ENCODE peak calls at places on chromosomes 13 and 19, in four cellular contexts. One of them, this sample, is unnamed.

GRCh38 chr13:30371649-30372265 is 50.5 kb upstream of the UBE2L5 start:
- DNase-seq in left ventricle myocardium inferior: no peak
- DNase-seq in astrocyte of the cerebellum: no peak
- DNase-seq in thyroid gland: peak; percentile 61
- DNase-seq in this sample: peak; percentile 9

GRCh38 chr13:44399045-44399444 is 25.4 kb downstream of the SERP2 start:
- DNase-seq in left ventricle myocardium inferior: no peak
- DNase-seq in astrocyte of the cerebellum: no peak
- DNase-seq in thyroid gland: no peak
- DNase-seq in this sample: no peak

GRCh38 chr19:34555447-34555846 is 73.9 kb downstream of the WTIP start:
- DNase-seq in left ventricle myocardium inferior: no peak
- DNase-seq in astrocyte of the cerebellum: no peak
- DNase-seq in thyroid gland: no peak
- DNase-seq in this sample: no peak

GRCh38 chr19:1470864-1471513 is 8.0 kb downstream of the C19orf25 start:
- DNase-seq in left ventricle myocardium inferior: no peak
- DNase-seq in astrocyte of the cerebellum: no peak
- DNase-seq in thyroid gland: no peak
- DNase-seq in this sample: no peak

GRCh38 chr13:114005206-114005720 is 31.4 kb upstream of the C13orf46 start:
- DNase-seq in left ventricle myocardium inferior: peak; percentile 14
- DNase-seq in astrocyte of the cerebellum: no peak
- DNase-seq in thyroid gland: peak; percentile 1
- DNase-seq in this sample: no peak

GRCh38 chr19:51259348-51260245 is 8.7 kb downstream of the SIGLECL1 start:
- DNase-seq in left ventricle myocardium inferior: peak; percentile 18
- DNase-seq in astrocyte of the cerebellum: no peak
- DNase-seq in thyroid gland: peak; percentile 18
- DNase-seq in this sample: no peak

GRCh38 chr19:3115916-3116602 is 19.8 kb upstream of the GNA15 start:
- DNase-seq in left ventricle myocardium inferior: no peak
- DNase-seq in astrocyte of the cerebellum: no peak
- DNase-seq in thyroid gland: no peak
- DNase-seq in this sample: no peak

GRCh38 chr19:5880604-5881078 is 10.3 kb upstream of the FUT5 start:
- DNase-seq in left ventricle myocardium inferior: peak; percentile 78
- DNase-seq in astrocyte of the cerebellum: no peak
- DNase-seq in thyroid gland: peak; percentile 85
- DNase-seq in this sample: peak; percentile 54

GRCh38 chr19:4831351-4832340 is at the start of gene TICAM1:
- DNase-seq in left ventricle myocardium inferior: peak; percentile 83
- DNase-seq in astrocyte of the cerebellum: no peak
- DNase-seq in thyroid gland: peak; percentile 75
- DNase-seq in this sample: no peak

GRCh38 chr19:1357695-1358094 is 26.0 kb upstream of the NDUFS7 start:
- DNase-seq in left ventricle myocardium inferior: no peak
- DNase-seq in astrocyte of the cerebellum: no peak
- DNase-seq in thyroid gland: no peak
- DNase-seq in this sample: no peak

GRCh38 chr13:95146486-95146885 is 154.8 kb downstream of the ABCC4 start:
- DNase-seq in left ventricle myocardium inferior: no peak
- DNase-seq in astrocyte of the cerebellum: no peak
- DNase-seq in thyroid gland: no peak
- DNase-seq in this sample: no peak

GRCh38 chr19:13959962-13960862 is 7.9 kb downstream of the DCAF15 start:
- DNase-seq in left ventricle myocardium inferior: no peak
- DNase-seq in astrocyte of the cerebellum: no peak
- DNase-seq in thyroid gland: no peak
- DNase-seq in this sample: no peak

GRCh38 chr19:5800361-5801270 is 4.3 kb upstream of the NRTN start:
- DNase-seq in left ventricle myocardium inferior: no peak
- DNase-seq in astrocyte of the cerebellum: no peak
- DNase-seq in thyroid gland: no peak
- DNase-seq in this sample: no peak

GRCh38 chr19:11489378-11489777 is 8.5 kb upstream of the ELAVL3 start:
- DNase-seq in left ventricle myocardium inferior: no peak
- DNase-seq in astrocyte of the cerebellum: no peak
- DNase-seq in thyroid gland: no peak
- DNase-seq in this sample: no peak

GRCh38 chr19:16801599-16801998 is 27.6 kb upstream of the SIN3B start:
- DNase-seq in left ventricle myocardium inferior: no peak
- DNase-seq in astrocyte of the cerebellum: no peak
- DNase-seq in thyroid gland: no peak
- DNase-seq in this sample: no peak

GRCh38 chr13:27621116-27621365 is 651 bp upstream of the POLR1D start:
- DNase-seq in left ventricle myocardium inferior: no peak
- DNase-seq in astrocyte of the cerebellum: no peak
- DNase-seq in thyroid gland: no peak
- DNase-seq in this sample: no peak

GRCh38 chr19:52221831-52222375 is 32.1 kb downstream of the PPP2R1A start:
- DNase-seq in left ventricle myocardium inferior: no peak
- DNase-seq in astrocyte of the cerebellum: no peak
- DNase-seq in thyroid gland: no peak
- DNase-seq in this sample: no peak

GRCh38 chr19:44602071-44602470 is 11.3 kb upstream of the IGSF23 start:
- DNase-seq in left ventricle myocardium inferior: no peak
- DNase-seq in astrocyte of the cerebellum: no peak
- DNase-seq in thyroid gland: no peak
- DNase-seq in this sample: no peak

GRCh38 chr13:78993792-78994191 is 334.8 kb upstream of the OBI1 start:
- DNase-seq in left ventricle myocardium inferior: no peak
- DNase-seq in astrocyte of the cerebellum: no peak
- DNase-seq in thyroid gland: no peak
- DNase-seq in this sample: no peak

GRCh38 chr19:12450817-12451216 is 10.0 kb upstream of the ZNF443 start:
- DNase-seq in left ventricle myocardium inferior: no peak
- DNase-seq in astrocyte of the cerebellum: no peak
- DNase-seq in thyroid gland: no peak
- DNase-seq in this sample: no peak

GRCh38 chr19:12937243-12938053 is 961 bp upstream of the CALR start:
- DNase-seq in left ventricle myocardium inferior: no peak
- DNase-seq in astrocyte of the cerebellum: no peak
- DNase-seq in thyroid gland: peak; percentile 81
- DNase-seq in this sample: no peak

GRCh38 chr19:57687363-57688010 is 5.7 kb downstream of the ZNF551 start:
- DNase-seq in left ventricle myocardium inferior: no peak
- DNase-seq in astrocyte of the cerebellum: no peak
- DNase-seq in thyroid gland: no peak
- DNase-seq in this sample: no peak

GRCh38 chr13:94632227-94632980 is 30.7 kb downstream of the GPR180 start:
- DNase-seq in left ventricle myocardium inferior: no peak
- DNase-seq in astrocyte of the cerebellum: no peak
- DNase-seq in thyroid gland: no peak
- DNase-seq in this sample: no peak

GRCh38 chr13:23365652-23366051 is 67.8 kb downstream of the SACS start:
- DNase-seq in left ventricle myocardium inferior: no peak
- DNase-seq in astrocyte of the cerebellum: no peak
- DNase-seq in thyroid gland: no peak
- DNase-seq in this sample: no peak

GRCh38 chr13:51221108-51221507 is 1.1 kb upstream of the FAM124A start:
- DNase-seq in left ventricle myocardium inferior: no peak
- DNase-seq in astrocyte of the cerebellum: no peak
- DNase-seq in thyroid gland: no peak
- DNase-seq in this sample: no peak

GRCh38 chr13:51220706-51221105 is 1.5 kb upstream of the FAM124A start:
- DNase-seq in left ventricle myocardium inferior: no peak
- DNase-seq in astrocyte of the cerebellum: no peak
- DNase-seq in thyroid gland: no peak
- DNase-seq in this sample: no peak

GRCh38 chr13:51222510-51223283 is 499 bp downstream of the FAM124A start:
- DNase-seq in left ventricle myocardium inferior: no peak
- DNase-seq in astrocyte of the cerebellum: no peak
- DNase-seq in thyroid gland: no peak
- DNase-seq in this sample: no peak

GRCh38 chr13:51223284-51224270 is 1.4 kb downstream of the FAM124A start:
- DNase-seq in left ventricle myocardium inferior: no peak
- DNase-seq in astrocyte of the cerebellum: no peak
- DNase-seq in thyroid gland: no peak
- DNase-seq in this sample: no peak

GRCh38 chr13:51221674-51222509 is at the start of gene FAM124A:
- DNase-seq in left ventricle myocardium inferior: peak; percentile 50
- DNase-seq in astrocyte of the cerebellum: no peak
- DNase-seq in thyroid gland: peak; percentile 54
- DNase-seq in this sample: no peak
- TF ChIP-seq CTCF in left ventricle myocardium inferior: peak; percentile 51
- TF ChIP-seq CTCF in astrocyte of the cerebellum: no peak
- TF ChIP-seq CTCF in thyroid gland: no peak
- TF ChIP-seq CTCF in this sample: peak; percentile 11

GRCh38 chr13:46170687-46171086 is 11.3 kb downstream of the LCP1 start:
- DNase-seq in left ventricle myocardium inferior: no peak
- DNase-seq in astrocyte of the cerebellum: no peak
- DNase-seq in thyroid gland: no peak
- DNase-seq in this sample: no peak

GRCh38 chr13:46170268-46170667 is 11.7 kb downstream of the LCP1 start:
- DNase-seq in left ventricle myocardium inferior: no peak
- DNase-seq in astrocyte of the cerebellum: no peak
- DNase-seq in thyroid gland: no peak
- DNase-seq in this sample: no peak

GRCh38 chr13:46171223-46171622 is 10.8 kb downstream of the LCP1 start:
- DNase-seq in left ventricle myocardium inferior: no peak
- DNase-seq in astrocyte of the cerebellum: no peak
- DNase-seq in thyroid gland: no peak
- DNase-seq in this sample: no peak

GRCh38 chr13:46172531-46172991 is 9.4 kb downstream of the LCP1 start:
- DNase-seq in left ventricle myocardium inferior: no peak
- DNase-seq in astrocyte of the cerebellum: no peak
- DNase-seq in thyroid gland: no peak
- DNase-seq in this sample: no peak

GRCh38 chr13:46171739-46172138 is 10.2 kb downstream of the LCP1 start:
- DNase-seq in left ventricle myocardium inferior: no peak
- DNase-seq in astrocyte of the cerebellum: no peak
- DNase-seq in thyroid gland: no peak
- DNase-seq in this sample: no peak
- H3K4me3 ChIP-seq in left ventricle myocardium inferior: no peak overlapping the region
- H3K4me3 ChIP-seq in astrocyte of the cerebellum: no peak overlapping the region
- H3K4me3 ChIP-seq in thyroid gland: no peak overlapping the region
- H3K4me3 ChIP-seq in this sample: no peak overlapping the region

DNA sequence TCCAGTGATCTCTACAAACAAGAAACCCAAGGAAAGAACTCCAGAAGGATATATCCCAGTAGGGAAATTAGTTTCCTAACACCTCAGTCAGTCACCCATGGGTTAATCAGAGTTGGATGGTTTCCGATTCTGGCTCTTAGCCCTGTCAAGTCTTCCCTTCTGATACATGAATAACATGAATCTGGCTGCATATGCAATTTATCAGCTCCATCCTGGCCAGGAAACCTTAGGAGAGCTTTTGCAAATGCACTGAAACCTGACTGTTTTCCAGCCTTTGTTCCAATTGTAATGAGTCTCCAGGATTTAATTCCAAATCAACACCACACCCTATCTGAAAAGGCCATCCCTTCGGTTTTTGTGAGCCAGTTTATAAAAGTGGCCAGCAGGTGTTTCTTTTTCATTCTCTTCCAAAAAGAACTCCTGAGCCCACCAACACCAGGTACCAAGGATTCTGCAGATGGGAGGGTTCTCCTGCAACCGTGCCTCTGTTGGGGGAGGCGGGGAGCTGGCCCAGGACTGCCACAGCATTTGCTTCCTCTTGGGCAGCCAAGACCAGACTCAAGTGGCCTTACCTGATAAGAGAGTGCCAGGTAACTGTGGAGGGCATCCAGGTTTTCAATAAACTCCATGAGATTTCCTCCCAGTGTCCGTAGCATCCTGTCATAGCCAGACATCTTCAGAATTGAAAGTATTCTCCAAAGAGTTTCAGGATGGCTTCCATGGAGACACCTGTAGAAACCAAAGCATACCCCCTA is 77.5 kb downstream of the C13orf42 start:
- DNase-seq in left ventricle myocardium inferior: no peak
- DNase-seq in astrocyte of the cerebellum: no peak
- DNase-seq in thyroid gland: no peak
- DNase-seq in this sample: no peak
- TF ChIP-seq CTCF in left ventricle myocardium inferior: no peak
- TF ChIP-seq CTCF in astrocyte of the cerebellum: no peak
- TF ChIP-seq CTCF in thyroid gland: no peak
- TF ChIP-seq CTCF in this sample: no peak

DNA sequence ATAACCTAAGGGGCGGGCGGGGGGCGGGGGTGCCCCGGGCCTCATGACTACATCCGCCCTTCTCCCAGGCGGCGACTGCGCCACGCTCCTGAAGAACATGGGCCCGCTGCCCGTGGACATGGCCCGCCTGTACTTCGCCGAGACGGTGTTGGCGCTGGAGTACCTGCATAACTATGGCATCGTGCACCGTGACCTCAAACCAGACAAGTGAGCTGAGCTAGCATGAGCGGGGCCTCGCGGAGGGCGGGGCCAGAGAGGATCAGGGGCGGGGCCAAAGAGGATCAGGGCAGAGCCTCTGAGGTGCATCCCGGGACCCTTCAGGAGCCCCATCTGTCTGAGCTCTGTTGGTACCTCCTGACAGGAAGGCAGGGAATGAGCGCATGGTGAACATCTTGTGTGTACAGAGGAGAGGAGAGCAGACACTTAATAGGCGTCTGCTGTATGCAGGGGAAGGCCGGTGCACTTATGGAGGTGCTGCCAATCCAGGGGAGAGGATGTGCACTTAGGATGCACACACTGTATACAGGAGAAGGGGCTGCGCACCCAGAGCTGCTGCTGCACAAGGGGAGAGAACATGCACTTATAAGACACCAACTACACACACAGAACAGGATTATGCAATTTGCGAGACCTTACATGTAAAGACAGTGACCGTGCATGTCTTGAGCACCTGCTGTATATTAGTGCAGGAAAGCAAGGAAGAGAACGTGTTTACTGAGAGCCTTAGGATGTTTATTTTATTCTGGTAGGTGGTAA is 20.9 kb upstream of the PIK3R2 start:
- DNase-seq in left ventricle myocardium inferior: no peak
- DNase-seq in astrocyte of the cerebellum: no peak
- DNase-seq in thyroid gland: no peak
- DNase-seq in this sample: no peak
- H3K4me3 ChIP-seq in left ventricle myocardium inferior: no peak overlapping the region
- H3K4me3 ChIP-seq in astrocyte of the cerebellum: no peak overlapping the region
- H3K4me3 ChIP-seq in thyroid gland: no peak overlapping the region
- H3K4me3 ChIP-seq in this sample: no peak overlapping the region

This sample was measured in AG04449.